ENCODE peak calls at places on chromosomes 3 and 15, in seven cellular contexts. U, D, I, R, Y, J and L are unnamed samples.

GRCh38 chr15:28098766-28099554 is at the start of gene OCA2:
- DNase-seq in J (peak; percentile 48), R (no peak), I (peak; percentile 51), D (peak; percentile 61), U (peak; percentile 71), Y (peak; percentile 25), L (peak; percentile 62)

GRCh38 chr3:157832588-157832987 is 273.6 kb downstream of the SHOX2 start:
- DNase-seq in J (no peak), Y (no peak), U (no peak), R (no peak), D (no peak), I (no peak), L (no peak)

GRCh38 chr3:30696403-30696819 is 90.0 kb downstream of the TGFBR2 start:
- DNase-seq in D (no peak), J (no peak), Y (peak; percentile 36), R (no peak), I (no peak), U (no peak), L (no peak)

GRCh38 chr15:63908986-63909385 is 75.2 kb upstream of the HERC1 start:
- DNase-seq in J (no peak), R (no peak), Y (no peak), I (no peak), D (no peak), U (no peak), L (no peak)

GRCh38 chr3:73753985-73754384 is 129.2 kb upstream of the PDZRN3 start:
- DNase-seq in U (no peak), J (no peak), Y (no peak), R (no peak), I (no peak), D (peak; percentile 27), L (no peak)

GRCh38 chr15:64604319-64604718 is 143.9 kb downstream of the ZNF609 start:
- DNase-seq in J (no peak), Y (no peak), I (no peak), R (no peak), U (no peak), D (no peak), L (no peak)

GRCh38 chr3:187020376-187020775 is 90.0 kb downstream of the ST6GAL1 start:
- DNase-seq in J (no peak), I (no peak), D (no peak), U (no peak), Y (no peak), R (no peak), L (no peak)

GRCh38 chr3:122577409-122578028 is at the start of gene PARP15:
- DNase-seq in D (no peak), I (peak; percentile 11), J (no peak), U (peak; percentile 8), R (no peak), Y (no peak), L (peak; percentile 56)

GRCh38 chr3:45756055-45756454 is 40.3 kb downstream of the SLC6A20 start:
- DNase-seq in J (no peak), Y (no peak), U (no peak), I (no peak), R (no peak), D (no peak), L (no peak)

GRCh38 chr15:88400591-88400990 is 66.6 kb downstream of the MRPL46 start:
- DNase-seq in I (no peak), D (no peak), Y (no peak), U (no peak), J (no peak), R (no peak), L (no peak)

GRCh38 chr3:99023590-99024192 is 122.2 kb upstream of the DCBLD2 start:
- DNase-seq in Y (peak; percentile 72), I (no peak), R (peak; percentile 20), D (no peak), J (peak; percentile 54), U (no peak), L (no peak)

GRCh38 chr3:14938964-14939363 is 8.4 kb upstream of the NR2C2 start:
- DNase-seq in Y (no peak), D (no peak), R (no peak), U (no peak), J (no peak), I (no peak), L (no peak)

GRCh38 chr3:141913150-141913811 is 36.8 kb downstream of the ATP1B3 start:
- DNase-seq in U (no peak), J (peak; percentile 72), R (peak; percentile 70), D (no peak), Y (peak; percentile 84), I (peak; percentile 6), L (peak; percentile 29)

GRCh38 chr3:184765730-184766074 is 46.3 kb upstream of the VPS8 start:
- DNase-seq in U (no peak), D (no peak), I (no peak), J (peak; percentile 18), Y (no peak), R (peak; percentile 85), L (no peak)

GRCh38 chr3:89227218-89227617 is 119.8 kb downstream of the EPHA3 start:
- DNase-seq in U (no peak), Y (peak; percentile 7), D (no peak), J (no peak), R (no peak), I (no peak), L (no peak)

GRCh38 chr3:168090306-168091085 is 5.2 kb downstream of the GOLIM4 start:
- DNase-seq in I (no peak), J (no peak), D (no peak), R (no peak), Y (no peak), U (no peak), L (no peak)

GRCh38 chr15:98503970-98504369 is 144.4 kb upstream of the IGF1R start:
- DNase-seq in U (no peak), R (no peak), D (no peak), Y (peak; percentile 17), J (no peak), I (no peak), L (no peak)

GRCh38 chr15:96325579-96326331 is 4.7 kb upstream of the NR2F2 start:
- DNase-seq in Y (peak; percentile 60), R (no peak), I (no peak), U (no peak), J (peak; percentile 64), D (no peak), L (no peak)

GRCh38 chr3:114880078-114880477 is 267.0 kb downstream of the ZBTB20 start:
- DNase-seq in R (no peak), D (peak; percentile 29), Y (no peak), I (no peak), U (no peak), J (peak; percentile 51), L (no peak)

GRCh38 chr3:50194128-50194902 is 2.9 kb downstream of the GNAT1 start:
- DNase-seq in J (peak; percentile 27), U (peak; percentile 83), R (peak; percentile 68), I (peak; percentile 79), Y (peak; percentile 65), D (peak; percentile 73), L (peak; percentile 79)

GRCh38 chr15:96851613-96852012 is 521.1 kb downstream of the NR2F2 start:
- DNase-seq in I (no peak), R (no peak), Y (peak; percentile 59), J (peak; percentile 78), D (no peak), U (no peak), L (no peak)

GRCh38 chr15:60326824-60327654 is 70.7 kb downstream of the ANXA2 start:
- DNase-seq in I (no peak), D (no peak), U (no peak), Y (peak; percentile 76), R (peak; percentile 65), J (peak; percentile 55), L (peak; percentile 17)

GRCh38 chr3:31911643-31912042 is 69.4 kb downstream of the OSBPL10 start:
- DNase-seq in R (no peak), D (no peak), J (peak; percentile 83), U (no peak), I (no peak), Y (no peak), L (no peak)

GRCh38 chr3:111667621-111668239 is 72.6 kb upstream of the ZBED2 start:
- DNase-seq in Y (peak; percentile 50), R (peak; percentile 78), D (no peak), U (peak; percentile 57), J (peak; percentile 44), I (peak; percentile 46), L (peak; percentile 50)

GRCh38 chr15:73318463-73319351 is 50.1 kb downstream of the HCN4 start:
- DNase-seq in I (no peak), Y (no peak), U (no peak), D (no peak), R (no peak), J (no peak), L (peak; percentile 58)

GRCh38 chr15:92451225-92451825 is 57.6 kb downstream of the ST8SIA2 start:
- DNase-seq in J (peak; percentile 32), R (no peak), U (no peak), Y (peak; percentile 4), I (no peak), D (no peak), L (no peak)

GRCh38 chr15:51089699-51090098 is 5.0 kb downstream of the TNFAIP8L3 start:
- DNase-seq in D (no peak), I (no peak), R (no peak), Y (peak; percentile 68), U (no peak), J (no peak), L (no peak)

GRCh38 chr3:194561306-194561974 is 71.8 kb downstream of the TMEM44 start:
- DNase-seq in R (no peak), U (no peak), Y (peak; percentile 92), I (no peak), D (no peak), J (peak; percentile 43), L (no peak)

GRCh38 chr15:25378501-25378901 is 60.3 kb downstream of the UBE3A start:
- DNase-seq in I (no peak), Y (peak; percentile 29), R (no peak), J (no peak), D (no peak), U (no peak), L (no peak)